ENCODE peak calls at places on chromosomes 6 and 20, in four cellular contexts. S is Peyer's patch, O is foreskin melanocyte, L is midbrain. E is an unnamed sample.

GRCh38 chr20:62405981-62406513 is 1.0 kb downstream of the CABLES2 start:
- DNase-seq in L (no peak), S (no peak), O (no peak), E (no peak)

GRCh38 chr6:26104457-26105108 is 17.4 kb downstream of the HFE start:
- DNase-seq in L (no peak), O (no peak), S (peak), E (no peak)

GRCh38 chr20:3716195-3716834 is 3.9 kb upstream of the SIGLEC1 start:
- DNase-seq in L (no peak), O (no peak), S (no peak), E (no peak)

GRCh38 chr20:60046011-60046413 is 87.8 kb downstream of the CDH26 start:
- DNase-seq in S (no peak), O (no peak), L (peak), E (no peak)

GRCh38 chr20:57547250-57547649 is 13.7 kb upstream of the PCK1 start:
- DNase-seq in O (no peak), L (no peak), S (peak), E (peak)

GRCh38 chr20:19807901-19808300 is 49.8 kb downstream of the RIN2 start:
- DNase-seq in L (no peak), O (no peak), S (no peak), E (peak)

GRCh38 chr6:140594806-140595128 is 1220.3 kb upstream of the CITED2 start:
- DNase-seq in L (no peak), S (no peak), O (no peak), E (no peak)

GRCh38 chr6:126919947-126920346 is 198.5 kb upstream of the RSPO3 start:
- DNase-seq in O (peak), L (no peak), S (no peak), E (no peak)

GRCh38 chr20:62914436-62914835 is 11.9 kb downstream of the DIDO1 start:
- DNase-seq in S (no peak), O (no peak), L (no peak), E (no peak)

GRCh38 chr6:139577124-139577800 is 202.8 kb upstream of the CITED2 start:
- DNase-seq in O (no peak), L (no peak), S (no peak), E (peak)

GRCh38 chr6:76972463-76972862 is 490.8 kb downstream of the HTR1B start:
- DNase-seq in S (no peak), O (no peak), L (no peak), E (no peak)

GRCh38 chr6:113758214-113758613 is 98.9 kb upstream of the MARCKS start:
- DNase-seq in S (no peak), O (no peak), L (no peak), E (no peak)

GRCh38 chr6:142773859-142774258 is 171.1 kb downstream of the HIVEP2 start:
- DNase-seq in S (no peak), L (no peak), O (no peak), E (no peak)

GRCh38 chr6:104483225-104483834 is 376.4 kb downstream of the HACE1 start:
- DNase-seq in L (no peak), O (no peak), S (no peak), E (no peak)

GRCh38 chr6:152897807-152898399 is 84.9 kb downstream of the FBXO5 start:
- DNase-seq in S (peak), O (peak), L (peak), E (no peak)

GRCh38 chr20:62364911-62365736 is 2.0 kb downstream of the LAMA5 start:
- DNase-seq in O (no peak), L (no peak), S (no peak), E (no peak)

GRCh38 chr20:64111841-64112641 is 4.7 kb upstream of the NPBWR2 start:
- DNase-seq in S (peak), L (no peak), O (no peak), E (no peak)

GRCh38 chr6:43937236-43938177 is 167.5 kb downstream of the VEGFA start:
- DNase-seq in L (no peak), S (no peak), O (no peak), E (no peak)

GRCh38 chr20:49792006-49792405 is 20.6 kb upstream of the SLC9A8 start:
- DNase-seq in O (no peak), L (no peak), S (no peak), E (no peak)

GRCh38 chr20:58125726-58126125 is 102.7 kb downstream of the ANKRD60 start:
- DNase-seq in S (no peak), O (no peak), L (no peak), E (no peak)

GRCh38 chr6:144344651-144345050 is 59.5 kb downstream of the UTRN start:
- DNase-seq in O (no peak), L (no peak), S (no peak), E (no peak)

GRCh38 chr20:32231245-32231644 is 23.6 kb downstream of the POFUT1 start:
- DNase-seq in S (no peak), L (no peak), O (no peak), E (no peak)

GRCh38 chr6:116118608-116119007 is 7.3 kb downstream of the COL10A1 start:
- DNase-seq in L (no peak), S (no peak), O (no peak), E (no peak)

GRCh38 chr20:63093966-63094766 is 87.4 kb upstream of the BHLHE23 start:
- DNase-seq in S (peak), O (no peak), L (no peak), E (no peak)

GRCh38 chr20:47118641-47119040 is 224.0 kb downstream of the EYA2 start:
- DNase-seq in L (no peak), O (peak), S (no peak), E (no peak)

GRCh38 chr20:48065833-48066232 is 280.6 kb upstream of the SULF2 start:
- DNase-seq in O (no peak), L (no peak), S (no peak), E (no peak)

GRCh38 chr6:121435444-121436069 is at the start of gene GJA1:
- DNase-seq in L (peak), O (no peak), S (no peak), E (no peak)

GRCh38 chr20:63973636-63974401 is 4.1 kb upstream of the ZNF512B start:
- DNase-seq in L (peak), O (peak), S (peak), E (peak)